ENCODE peak calls at places on chromosomes 16 and 17, in four cellular contexts. N is HepG2, M is A549, X is K562. U is an unnamed sample.

GRCh38 chr17:21125862-21126261 is 902 bp upstream of the DHRS7B start:
- DNase-seq in M (no peak), N (no peak), X (no peak), U (no peak)

GRCh38 chr17:67575325-67575724 is 142.4 kb upstream of the NOL11 start:
- DNase-seq in N (peak; percentile 38), X (no peak), M (no peak), U (no peak)

GRCh38 chr16:73232555-73233422 is 184.9 kb upstream of the ZFHX3 start:
- DNase-seq in M (peak; percentile 56), N (peak; percentile 74), X (no peak), U (no peak)

GRCh38 chr16:23509763-23510153 is 536 bp downstream of the GGA2 start:
- DNase-seq in M (no peak), N (no peak), X (peak; percentile 47), U (peak; percentile 22)

GRCh38 chr17:68539536-68540469 is 27.6 kb downstream of the PRKAR1A start:
- DNase-seq in X (no peak), M (no peak), N (peak; percentile 24), U (no peak)

GRCh38 chr16:89012622-89012995 is 35.6 kb upstream of the CBFA2T3 start:
- DNase-seq in N (no peak), X (no peak), M (no peak), U (no peak)

GRCh38 chr17:44546711-44547606 is 10.3 kb upstream of the FZD2 start:
- DNase-seq in X (peak; percentile 60), M (peak; percentile 58), N (no peak), U (no peak)

GRCh38 chr16:31128711-31129567 is 6.6 kb downstream of the PRSS8 start:
- DNase-seq in X (peak; percentile 84), M (no peak), N (no peak), U (no peak)

GRCh38 chr16:73060216-73060615 is 12.3 kb upstream of the ZFHX3 start:
- DNase-seq in N (no peak), X (no peak), M (no peak), U (no peak)

GRCh38 chr16:58284488-58284887 is 10.3 kb downstream of the PRSS54 start:
- DNase-seq in N (no peak), X (no peak), M (no peak), U (no peak)

GRCh38 chr17:81959362-81960129 is 1.4 kb downstream of the NOTUM start:
- DNase-seq in X (peak; percentile 85), N (peak; percentile 40), M (peak; percentile 55), U (peak; percentile 70)

GRCh38 chr17:68356520-68356919 is 65.2 kb downstream of the ARSG start:
- DNase-seq in X (no peak), M (no peak), N (no peak), U (no peak)

GRCh38 chr16:79662122-79662521 is 61.6 kb upstream of the MAF start:
- DNase-seq in N (no peak), X (no peak), M (no peak), U (no peak)

GRCh38 chr16:87076950-87077749 is 240.0 kb downstream of the C16orf95 start:
- DNase-seq in X (peak; percentile 60), N (peak; percentile 63), M (peak; percentile 26), U (peak; percentile 90)

GRCh38 chr16:11781773-11782172 is 15.3 kb downstream of the ZC3H7A start:
- DNase-seq in M (no peak), X (no peak), N (no peak), U (no peak)

GRCh38 chr16:79282806-79283205 is 317.7 kb downstream of the MAF start:
- DNase-seq in X (no peak), N (no peak), M (no peak), U (no peak)

GRCh38 chr17:40319651-40320550 is 10.9 kb downstream of the RARA start:
- DNase-seq in N (no peak), M (no peak), X (no peak), U (no peak)

GRCh38 chr16:88809068-88809675 is 2.6 kb downstream of the APRT start:
- DNase-seq in N (no peak), X (no peak), M (no peak), U (no peak)

GRCh38 chr17:49193513-49194296 is 16.7 kb downstream of the GNGT2 start:
- DNase-seq in N (no peak), X (peak; percentile 52), M (peak; percentile 91), U (peak; percentile 49)

GRCh38 chr16:20307240-20307671 is 20.1 kb downstream of the GP2 start:
- DNase-seq in M (no peak), X (no peak), N (no peak), U (no peak)

GRCh38 chr16:4021916-4022315 is 94.3 kb downstream of the ADCY9 start:
- DNase-seq in X (no peak), M (no peak), N (no peak), U (no peak)

GRCh38 chr17:21376835-21377690 is 906 bp downstream of the KCNJ12 start:
- DNase-seq in N (no peak), X (peak; percentile 14), M (peak; percentile 55), U (peak; percentile 41)

GRCh38 chr16:3971261-3971660 is 90.7 kb upstream of the CREBBP start:
- DNase-seq in N (no peak), M (no peak), X (no peak), U (no peak)

GRCh38 chr17:2028737-2029136 is 1.2 kb upstream of the DPH1 start:
- DNase-seq in N (no peak), M (no peak), X (no peak), U (no peak)
- TF ChIP-seq HMGXB4 in N (no peak), M (no peak), X (no peak), U (no peak)

GRCh38 chr16:14370736-14371234 is 259.3 kb downstream of the PARN start:
- DNase-seq in M (no peak), N (no peak), X (no peak), U (no peak)
- TF ChIP-seq HMGXB4 in M (no peak), N (no peak), X (no peak), U (no peak)

DNA sequence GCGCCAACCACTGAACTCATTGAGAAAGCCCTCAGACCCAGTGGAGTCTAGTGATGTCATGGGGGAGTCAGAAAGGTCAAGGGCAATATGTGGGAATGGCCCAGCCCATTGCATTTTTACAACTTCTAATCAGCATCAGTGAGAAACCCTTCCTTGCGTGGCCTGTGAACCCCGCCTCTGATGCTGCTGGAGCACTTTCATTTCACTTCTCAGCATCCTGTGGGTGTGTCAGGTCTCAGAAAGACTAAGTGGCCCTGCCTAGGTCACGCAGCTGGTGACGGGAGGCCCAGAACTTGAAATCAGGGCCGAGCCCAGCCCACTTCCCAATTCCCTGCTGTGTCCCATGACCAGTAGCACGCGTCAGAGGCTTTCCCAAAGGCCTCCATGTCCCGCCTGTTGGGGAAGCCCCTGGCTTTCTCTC is 6.1 kb downstream of the DNAI2 start:
- DNase-seq in X (no peak), N (no peak), M (no peak), U (no peak)
- TF ChIP-seq HMGXB4 in X (no peak), N (no peak), M (no peak), U (no peak)

DNA sequence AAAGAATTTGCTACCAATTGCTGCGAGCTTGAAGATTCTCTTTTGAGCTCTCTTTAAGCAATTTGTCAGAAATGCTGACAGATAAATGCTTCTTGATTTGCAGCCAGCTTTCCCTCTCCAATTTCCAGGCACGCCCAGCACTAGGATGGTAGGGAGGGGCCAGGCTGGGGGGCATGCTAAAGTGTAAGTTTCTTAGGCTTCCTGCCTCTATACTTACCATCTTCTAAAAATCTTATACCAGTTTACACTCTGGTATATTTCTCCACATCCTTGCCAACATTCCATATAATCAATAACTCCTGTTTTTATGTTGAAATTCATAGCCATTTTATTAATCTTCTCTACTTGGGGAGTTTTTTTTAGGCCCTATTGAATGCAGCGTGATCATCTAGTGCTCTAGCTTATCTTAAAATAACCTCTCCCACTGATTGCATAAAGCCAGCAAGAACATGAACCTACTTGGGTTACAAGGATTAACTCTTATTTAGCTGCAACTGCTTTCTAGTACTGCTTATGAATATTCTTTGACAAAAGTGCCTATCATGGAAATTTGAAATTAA is 17.6 kb downstream of the ACSF2 start:
- DNase-seq in N (no peak), X (no peak), M (no peak), U (no peak)
- TF ChIP-seq HMGXB4 in N (no peak), X (no peak), M (no peak), U (no peak)

GRCh38 chr16:85583491-85584181 is 29.5 kb upstream of the GSE1 start:
- DNase-seq in M (no peak), X (no peak), N (no peak), U (no peak)
- TF ChIP-seq HMGXB4 in M (no peak), X (no peak), N (no peak), U (no peak)

U was measured in WTC11.